ENCODE peak calls at places on chromosomes 12 and 14, in eight cellular contexts. C is activated naive CD4-positive, alpha-beta T cell; L is DMS79 treated with DMSO at 0.1 percent for 48 hours; X is BJ; A is nucleus accumbens; V is NCI-H1105; B is NCI-H774; Z is left cardiac atrium. D is an unnamed sample.

GRCh38 chr14:80084196-80084595 is 127.1 kb downstream of the DIO2 start:
- DNase-seq in C (no peak), L (no peak), X (no peak), A (no peak), V (no peak), B (no peak), Z (no peak), D (no peak)

GRCh38 chr12:95998611-95999300 is 2.6 kb upstream of the HAL start:
- DNase-seq in C (peak; percentile 7), L (peak; percentile 59), X (no peak), A (no peak), V (peak; percentile 53), B (peak; percentile 11), Z (no peak), D (peak; percentile 43)

GRCh38 chr12:18391136-18391535 is 129.8 kb downstream of the PIK3C2G start:
- DNase-seq in C (no peak), L (no peak), X (no peak), A (no peak), V (no peak), B (no peak), Z (no peak), D (no peak)

GRCh38 chr12:12990700-12991468 is 9.2 kb downstream of the HEBP1 start:
- DNase-seq in C (no peak), L (no peak), X (no peak), A (no peak), V (no peak), B (no peak), Z (no peak), D (no peak)

GRCh38 chr12:28216016-28216415 is 25.8 kb downstream of the CCDC91 start:
- DNase-seq in C (no peak), L (no peak), X (no peak), A (no peak), V (no peak), B (no peak), Z (no peak), D (no peak)

GRCh38 chr14:59246566-59246965 is 58.1 kb downstream of the DAAM1 start:
- DNase-seq in C (no peak), L (no peak), X (no peak), A (no peak), V (no peak), B (no peak), Z (no peak), D (no peak)

GRCh38 chr12:52307836-52308806 is 13.1 kb downstream of the KRT83 start:
- DNase-seq in C (no peak), L (peak; percentile 27), X (no peak), A (peak; percentile 49), V (no peak), B (peak; percentile 66), Z (peak; percentile 56), D (peak; percentile 42)

GRCh38 chr12:7293670-7294069 is 10.2 kb upstream of the ACSM4 start:
- DNase-seq in C (no peak), L (no peak), X (no peak), A (no peak), V (no peak), B (no peak), Z (no peak), D (no peak)

GRCh38 chr14:54275997-54276396 is 120.8 kb upstream of the CDKN3 start:
- DNase-seq in C (no peak), L (no peak), X (no peak), A (no peak), V (no peak), B (no peak), Z (no peak), D (no peak)

GRCh38 chr12:117067016-117067415 is 32.2 kb downstream of the TESC start:
- DNase-seq in C (no peak), L (no peak), X (no peak), A (no peak), V (no peak), B (no peak), Z (peak; percentile 6), D (no peak)

GRCh38 chr14:53054457-53054856 is 98.7 kb downstream of the DDHD1 start:
- DNase-seq in C (no peak), L (no peak), X (no peak), A (no peak), V (no peak), B (no peak), Z (no peak), D (no peak)

GRCh38 chr12:2112401-2112800 is 59.6 kb downstream of the CACNA1C start:
- DNase-seq in C (no peak), L (no peak), X (no peak), A (no peak), V (no peak), B (no peak), Z (no peak), D (no peak)

GRCh38 chr12:7108042-7108927 is 729 bp downstream of the C1RL start:
- DNase-seq in C (peak; percentile 63), L (peak; percentile 77), X (no peak), A (peak; percentile 36), V (peak; percentile 47), B (peak; percentile 70), Z (peak; percentile 86), D (peak; percentile 67)

GRCh38 chr12:50297027-50297426 is 13.7 kb upstream of the LIMA1 start:
- DNase-seq in C (no peak), L (no peak), X (no peak), A (no peak), V (no peak), B (no peak), Z (no peak), D (no peak)

GRCh38 chr12:28622416-28622815 is 432.2 kb downstream of the CCDC91 start:
- DNase-seq in C (no peak), L (no peak), X (peak; percentile 2), A (no peak), V (no peak), B (no peak), Z (no peak), D (no peak)

GRCh38 chr12:3753549-3754284 is 808 bp upstream of the CRACR2A start:
- DNase-seq in C (no peak), L (no peak), X (no peak), A (no peak), V (no peak), B (no peak), Z (peak; percentile 40), D (no peak)

GRCh38 chr14:104703269-104703668 is 13.9 kb downstream of the INF2 start:
- DNase-seq in C (no peak), L (no peak), X (no peak), A (no peak), V (no peak), B (no peak), Z (no peak), D (no peak)

GRCh38 chr12:115868624-115869023 is 408.9 kb downstream of the MED13L start:
- DNase-seq in C (no peak), L (no peak), X (no peak), A (no peak), V (no peak), B (no peak), Z (no peak), D (no peak)

GRCh38 chr12:27387473-27387872 is 54.8 kb downstream of the BMAL2 start:
- DNase-seq in C (no peak), L (no peak), X (no peak), A (no peak), V (no peak), B (no peak), Z (no peak), D (no peak)

GRCh38 chr12:111099186-111099585 is 178.8 kb upstream of the MYL2 start:
- DNase-seq in C (no peak), L (no peak), X (no peak), A (no peak), V (no peak), B (no peak), Z (no peak), D (no peak)

GRCh38 chr14:21894003-21894897 is 220.6 kb upstream of the OR4E1 start:
- DNase-seq in C (peak; percentile 45), L (no peak), X (no peak), A (no peak), V (no peak), B (no peak), Z (no peak), D (no peak)

GRCh38 chr14:66405158-66405557 is 81.0 kb upstream of the CCDC196 start:
- DNase-seq in C (no peak), L (peak; percentile 15), X (no peak), A (no peak), V (no peak), B (no peak), Z (no peak), D (no peak)

GRCh38 chr12:34400986-34401658 is 378.8 kb downstream of the ALG10 start:
- DNase-seq in C (no peak), L (no peak), X (no peak), A (no peak), V (no peak), B (no peak), Z (peak; percentile 11), D (no peak)

GRCh38 chr12:2613674-2614073 is 181.1 kb upstream of the FKBP4 start:
- DNase-seq in C (no peak), L (no peak), X (peak; percentile 96), A (no peak), V (no peak), B (no peak), Z (peak; percentile 43), D (no peak)

GRCh38 chr14:59422069-59422881 is 42.9 kb downstream of the GPR135 start:
- DNase-seq in C (no peak), L (peak; percentile 63), X (no peak), A (no peak), V (peak; percentile 26), B (no peak), Z (no peak), D (no peak)

GRCh38 chr14:37590810-37591139 is 4.3 kb downstream of the FOXA1 start:
- DNase-seq in C (no peak), L (no peak), X (no peak), A (no peak), V (no peak), B (no peak), Z (no peak), D (no peak)

GRCh38 chr12:50913224-50913623 is 39.1 kb upstream of the HIGD1C start:
- DNase-seq in C (no peak), L (no peak), X (no peak), A (no peak), V (no peak), B (no peak), Z (no peak), D (no peak)

GRCh38 chr14:68815288-68816182 is 22.7 kb upstream of the ZFP36L1 start:
- DNase-seq in C (no peak), L (no peak), X (no peak), A (no peak), V (no peak), B (no peak), Z (no peak), D (no peak)

GRCh38 chr14:50087350-50088116 is 28.8 kb downstream of the VCPKMT start:
- DNase-seq in C (no peak), L (no peak), X (no peak), A (no peak), V (no peak), B (no peak), Z (no peak), D (no peak)

GRCh38 chr12:67482751-67483661 is 165.5 kb upstream of the DYRK2 start:
- DNase-seq in C (peak; percentile 75), L (peak; percentile 59), X (peak; percentile 39), A (peak; percentile 22), V (no peak), B (peak; percentile 46), Z (peak; percentile 81), D (peak; percentile 80)